ENCODE peak calls at places on chromosomes 11 and 22, in seven cellular contexts. S, E, R, Z, H, M and F are unnamed samples.

GRCh38 chr22:19853879-19854777 is 546 bp downstream of the GNB1L start:
- DNase-seq in Z (peak; percentile 34), S (no peak), M (no peak), R (peak; percentile 31), H (peak; percentile 32), E (no peak), F (no peak)

GRCh38 chr11:100353083-100353482 is 334.0 kb upstream of the ARHGAP42 start:
- DNase-seq in Z (no peak), S (no peak), H (no peak), R (no peak), E (no peak), M (peak; percentile 26), F (no peak)

GRCh38 chr11:3217751-3218482 is 696 bp downstream of the MRGPRG start:
- DNase-seq in E (no peak), H (no peak), R (no peak), Z (peak; percentile 6), S (no peak), M (no peak), F (no peak)

GRCh38 chr11:60854847-60855725 is 664 bp downstream of the PTGDR2 start:
- DNase-seq in S (no peak), M (no peak), E (peak; percentile 6), R (no peak), H (no peak), Z (no peak), F (no peak)

GRCh38 chr22:44451016-44451415 is 47.0 kb downstream of the RTL6 start:
- DNase-seq in R (no peak), S (no peak), Z (no peak), E (no peak), H (no peak), M (no peak), F (no peak)

GRCh38 chr11:129446572-129446971 is 70.9 kb downstream of the BARX2 start:
- DNase-seq in R (no peak), H (no peak), S (no peak), M (no peak), Z (no peak), E (no peak), F (no peak)

GRCh38 chr11:75531325-75531724 is 5.6 kb upstream of the GDPD5 start:
- DNase-seq in R (no peak), H (no peak), Z (no peak), M (no peak), E (no peak), S (no peak), F (no peak)

GRCh38 chr11:118092907-118093571 is 6.3 kb upstream of the SMIM35 start:
- DNase-seq in H (no peak), E (no peak), S (no peak), R (no peak), M (no peak), Z (no peak), F (no peak)

GRCh38 chr22:50320671-50321325 is 6.0 kb downstream of the DENND6B start:
- DNase-seq in Z (no peak), H (no peak), R (no peak), E (no peak), M (no peak), S (no peak), F (no peak)